ENCODE peak calls at places on chromosomes 6 and 20, in ten cellular contexts. D is CD4-positive, alpha-beta T cell; E is NCI-H1105 treated with DMSO at 0.1 percent for 48 hours; S is fibroblast of lung; F is mesothelial cell of epicardium; B is epithelial cell of esophagus; H is iPS-NIHi11; T is cardiac fibroblast; P is body of pancreas; G is T follicular helper cell. I is an unnamed sample.

GRCh38 chr6:44966449-44967091 is 361.6 kb upstream of the RUNX2 start:
- DNase-seq in F (no peak), G (no peak), D (no peak), S (peak; percentile 48), H (no peak), B (peak; percentile 91), P (no peak), T (peak; percentile 68), E (no peak), I (no peak)

GRCh38 chr6:15313367-15313766 is 67.5 kb downstream of the JARID2 start:
- DNase-seq in S (no peak), G (no peak), F (no peak), T (no peak), D (no peak), E (no peak), B (no peak), P (peak; percentile 22), H (no peak), I (no peak)

GRCh38 chr6:151044465-151045441 is 179.3 kb downstream of the MTHFD1L start:
- DNase-seq in G (no peak), H (peak; percentile 45), E (no peak), P (peak; percentile 96), F (no peak), S (peak; percentile 93), T (peak; percentile 96), B (peak; percentile 69), D (no peak), I (no peak)

GRCh38 chr20:53510704-53511103 is 82.9 kb downstream of the ZNF217 start:
- DNase-seq in G (no peak), T (no peak), E (no peak), F (no peak), B (no peak), S (no peak), H (no peak), P (no peak), D (no peak), I (no peak)

GRCh38 chr6:120407696-120408095 is 926.6 kb downstream of the TBC1D32 start:
- DNase-seq in H (no peak), D (no peak), P (no peak), E (no peak), B (no peak), F (no peak), G (no peak), S (no peak), T (no peak), I (no peak)

GRCh38 chr6:593907-594212 is 63.0 kb downstream of the HUS1B start:
- DNase-seq in P (no peak), B (no peak), T (no peak), S (no peak), F (no peak), G (no peak), E (no peak), D (no peak), H (peak; percentile 39), I (no peak)

GRCh38 chr6:77124604-77125003 is 338.7 kb downstream of the HTR1B start:
- DNase-seq in E (peak; percentile 3), F (no peak), G (no peak), B (peak; percentile 75), D (no peak), T (peak; percentile 11), S (no peak), H (no peak), P (no peak), I (no peak)

GRCh38 chr6:38161331-38161730 is 341.8 kb downstream of the ZFAND3 start:
- DNase-seq in P (no peak), G (no peak), D (no peak), B (no peak), E (no peak), F (no peak), H (no peak), S (no peak), T (no peak), I (no peak)

GRCh38 chr20:17538517-17539170 is 7.5 kb upstream of the BFSP1 start:
- DNase-seq in D (no peak), E (no peak), T (no peak), H (no peak), B (peak; percentile 55), G (no peak), F (no peak), P (no peak), S (no peak), I (no peak)

GRCh38 chr6:96002576-96002910 is 13.2 kb upstream of the FUT9 start:
- DNase-seq in D (no peak), E (no peak), B (no peak), G (no peak), S (no peak), F (no peak), P (no peak), H (no peak), T (no peak), I (no peak)

GRCh38 chr20:57594092-57594911 is 25.9 kb downstream of the ZBP1 start:
- DNase-seq in T (peak; percentile 42), B (peak; percentile 30), D (peak; percentile 38), F (peak; percentile 76), P (peak; percentile 59), S (peak; percentile 36), H (peak; percentile 89), E (peak; percentile 32), G (peak; percentile 22), I (no peak)

GRCh38 chr6:16132909-16133308 is 4.0 kb downstream of the MYLIP start:
- DNase-seq in H (no peak), D (no peak), T (no peak), P (no peak), G (no peak), F (no peak), E (no peak), S (no peak), B (no peak), I (no peak)

GRCh38 chr20:4666001-4666470 is 55.7 kb upstream of the PRND start:
- DNase-seq in T (peak; percentile 73), B (peak; percentile 93), D (peak; percentile 35), E (no peak), S (peak; percentile 30), P (no peak), G (peak; percentile 29), F (no peak), H (no peak), I (no peak)

GRCh38 chr6:54910326-54910952 is 63.9 kb downstream of the FAM83B start:
- DNase-seq in S (peak; percentile 43), B (no peak), F (peak; percentile 38), P (no peak), D (no peak), T (no peak), H (no peak), G (no peak), E (peak; percentile 72), I (no peak)

GRCh38 chr6:12289655-12290489 is at the start of gene EDN1:
- DNase-seq in D (peak; percentile 17), G (peak; percentile 15), H (peak; percentile 77), F (peak; percentile 80), E (peak; percentile 77), B (peak; percentile 88), S (peak; percentile 71), T (peak; percentile 90), P (peak; percentile 76), I (no peak)

GRCh38 chr6:3876131-3876530 is 27.0 kb downstream of the FAM50B start:
- DNase-seq in H (no peak), F (no peak), T (peak; percentile 55), B (no peak), S (peak; percentile 75), E (no peak), P (peak; percentile 18), G (no peak), D (no peak), I (no peak)

GRCh38 chr20:19025430-19026120 is 186.9 kb upstream of the SLC24A3 start:
- DNase-seq in S (no peak), G (no peak), T (no peak), E (no peak), H (no peak), F (no peak), D (no peak), P (no peak), B (no peak), I (peak; percentile 76)

GRCh38 chr20:62761759-62762131 is 34.5 kb upstream of the MRGBP start:
- DNase-seq in G (no peak), E (no peak), B (no peak), S (no peak), T (no peak), F (no peak), D (no peak), P (no peak), H (no peak), I (no peak)

GRCh38 chr6:37110455-37111155 is 59.3 kb upstream of the PIM1 start:
- DNase-seq in P (no peak), T (no peak), B (no peak), H (no peak), S (peak; percentile 57), D (no peak), E (no peak), F (no peak), G (no peak), I (no peak)

GRCh38 chr20:13302647-13303425 is 81.8 kb downstream of the ISM1 start:
- DNase-seq in D (peak; percentile 19), H (peak; percentile 54), F (no peak), P (peak; percentile 26), E (peak; percentile 45), B (peak; percentile 51), T (peak; percentile 20), S (peak; percentile 11), G (peak; percentile 16), I (no peak)

GRCh38 chr6:16751251-16751946 is 9.9 kb downstream of the ATXN1 start:
- DNase-seq in T (peak; percentile 76), S (no peak), F (no peak), G (no peak), P (no peak), H (no peak), B (peak; percentile 46), D (no peak), E (no peak), I (no peak)

GRCh38 chr6:144597511-144597910 is 312.4 kb downstream of the UTRN start:
- DNase-seq in B (no peak), F (no peak), G (no peak), T (no peak), D (no peak), P (no peak), H (no peak), E (no peak), S (no peak), I (no peak)

GRCh38 chr20:4919047-4919704 is 82.1 kb downstream of the SLC23A2 start:
- DNase-seq in T (no peak), P (no peak), F (no peak), H (no peak), B (no peak), S (no peak), E (no peak), G (no peak), D (no peak), I (no peak)

GRCh38 chr20:57315964-57316480 is 13.6 kb upstream of the SPO11 start:
- DNase-seq in T (no peak), F (no peak), E (no peak), H (no peak), S (no peak), D (no peak), P (no peak), B (no peak), G (no peak), I (no peak)

I was measured in vagina.